ENCODE peak calls at places on chromosome 16, in five cellular contexts. One of them, this sample, is unnamed. For H3K4me1, the result is how much of the 10 kb centered on the place peaks cover.

GRCh38 chr16:88303890-88304819 is 78.6 kb upstream of the ZNF469 start:
- DNase-seq in heart right ventricle: no peak
- DNase-seq in kidney: peak
- DNase-seq in psoas muscle: peak
- DNase-seq in pancreas: no peak
- DNase-seq in this sample: no peak

GRCh38 chr16:73878616-73879015 is 418.0 kb upstream of the PSMD7 start:
- DNase-seq in pancreas: no peak
- DNase-seq in psoas muscle: no peak
- DNase-seq in kidney: no peak
- DNase-seq in heart right ventricle: no peak
- DNase-seq in this sample: no peak

GRCh38 chr16:28069921-28070794 is 6.6 kb upstream of the GSG1L start:
- DNase-seq in psoas muscle: no peak
- DNase-seq in kidney: no peak
- DNase-seq in heart right ventricle: no peak
- DNase-seq in pancreas: no peak
- DNase-seq in this sample: no peak

GRCh38 chr16:11001611-11002010 is 57.2 kb downstream of the CLEC16A start:
- DNase-seq in kidney: no peak
- DNase-seq in heart right ventricle: no peak
- DNase-seq in psoas muscle: no peak
- DNase-seq in pancreas: no peak
- DNase-seq in this sample: peak

GRCh38 chr16:7513429-7513828 is 180.8 kb downstream of the RBFOX1 start:
- DNase-seq in psoas muscle: no peak
- DNase-seq in heart right ventricle: no peak
- DNase-seq in pancreas: no peak
- DNase-seq in kidney: no peak
- DNase-seq in this sample: no peak

GRCh38 chr16:51651061-51651466 is 500.0 kb upstream of the SALL1 start:
- DNase-seq in kidney: no peak
- DNase-seq in psoas muscle: no peak
- DNase-seq in pancreas: no peak
- DNase-seq in heart right ventricle: no peak
- DNase-seq in this sample: no peak

GRCh38 chr16:88561485-88562369 is 8.5 kb upstream of the ZC3H18 start:
- DNase-seq in psoas muscle: peak
- DNase-seq in kidney: no peak
- DNase-seq in heart right ventricle: peak
- DNase-seq in pancreas: no peak
- DNase-seq in this sample: no peak

GRCh38 chr16:26688699-26689098 is 378.0 kb upstream of the C16orf82 start:
- DNase-seq in psoas muscle: no peak
- DNase-seq in heart right ventricle: no peak
- DNase-seq in pancreas: no peak
- DNase-seq in kidney: no peak
- DNase-seq in this sample: no peak

GRCh38 chr16:21653571-21653970 is 1.2 kb upstream of the IGSF6 start:
- DNase-seq in kidney: no peak
- DNase-seq in heart right ventricle: no peak
- DNase-seq in pancreas: peak
- DNase-seq in psoas muscle: no peak
- DNase-seq in this sample: no peak

GRCh38 chr16:30980959-30981358 is 4.0 kb upstream of the HSD3B7 start:
- DNase-seq in pancreas: no peak
- DNase-seq in heart right ventricle: no peak
- DNase-seq in kidney: no peak
- DNase-seq in psoas muscle: no peak
- DNase-seq in this sample: no peak

GRCh38 chr16:10256855-10257641 is 74.8 kb upstream of the GRIN2A start:
- DNase-seq in pancreas: peak
- DNase-seq in psoas muscle: peak
- DNase-seq in heart right ventricle: peak
- DNase-seq in kidney: no peak
- DNase-seq in this sample: peak

GRCh38 chr16:68400083-68400923 is 48.0 kb downstream of the SMPD3 start:
- DNase-seq in heart right ventricle: no peak
- DNase-seq in psoas muscle: no peak
- DNase-seq in pancreas: no peak
- DNase-seq in kidney: no peak
- DNase-seq in this sample: no peak

GRCh38 chr16:50442221-50442620 is 73.4 kb upstream of the BRD7 start:
- DNase-seq in psoas muscle: no peak
- DNase-seq in heart right ventricle: no peak
- DNase-seq in pancreas: no peak
- DNase-seq in kidney: no peak
- DNase-seq in this sample: no peak

GRCh38 chr16:86307518-86307903 is 202.8 kb upstream of the FOXF1 start:
- DNase-seq in psoas muscle: no peak
- DNase-seq in kidney: no peak
- DNase-seq in heart right ventricle: no peak
- DNase-seq in pancreas: no peak
- DNase-seq in this sample: no peak

GRCh38 chr16:86306046-86306644 is 204.2 kb upstream of the FOXF1 start:
- DNase-seq in pancreas: no peak
- DNase-seq in psoas muscle: no peak
- DNase-seq in heart right ventricle: no peak
- DNase-seq in kidney: no peak
- DNase-seq in this sample: no peak

GRCh38 chr16:86306811-86307517 is 203.4 kb upstream of the FOXF1 start:
- DNase-seq in heart right ventricle: no peak
- DNase-seq in kidney: no peak
- DNase-seq in pancreas: no peak
- DNase-seq in psoas muscle: no peak
- DNase-seq in this sample: no peak

GRCh38 chr16:86305440-86305839 is 204.9 kb upstream of the FOXF1 start:
- DNase-seq in heart right ventricle: no peak
- DNase-seq in kidney: no peak
- DNase-seq in psoas muscle: no peak
- DNase-seq in pancreas: no peak
- DNase-seq in this sample: no peak

DNA sequence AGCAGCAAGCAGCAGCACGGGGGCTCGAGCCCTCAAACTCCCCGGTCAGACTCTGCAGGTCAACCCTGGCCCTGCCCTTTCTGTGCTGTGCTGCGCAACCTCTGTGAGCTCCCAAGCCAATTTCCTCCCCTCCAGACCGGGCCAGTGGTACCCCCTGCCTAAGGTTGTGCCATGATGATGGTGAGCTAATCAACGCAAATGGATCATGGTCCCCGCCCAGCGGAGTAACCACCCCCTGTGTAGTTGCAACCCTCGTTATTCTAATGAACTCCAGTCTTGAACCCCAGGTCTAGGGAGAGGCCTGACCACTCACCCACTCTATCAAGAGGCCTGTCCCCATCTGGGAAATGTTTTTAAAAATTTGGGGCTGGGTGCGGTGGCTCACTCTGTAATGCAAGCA is 201.8 kb upstream of the FOXF1 start:
- DNase-seq in pancreas: no peak
- DNase-seq in heart right ventricle: no peak
- DNase-seq in kidney: no peak
- DNase-seq in psoas muscle: no peak
- DNase-seq in this sample: no peak
- H3K27ac ChIP-seq in pancreas: no peak
- H3K27ac ChIP-seq in heart right ventricle: no peak
- H3K27ac ChIP-seq in kidney: no peak
- H3K27ac ChIP-seq in psoas muscle: no peak
- H3K27ac ChIP-seq in this sample: no peak

DNA sequence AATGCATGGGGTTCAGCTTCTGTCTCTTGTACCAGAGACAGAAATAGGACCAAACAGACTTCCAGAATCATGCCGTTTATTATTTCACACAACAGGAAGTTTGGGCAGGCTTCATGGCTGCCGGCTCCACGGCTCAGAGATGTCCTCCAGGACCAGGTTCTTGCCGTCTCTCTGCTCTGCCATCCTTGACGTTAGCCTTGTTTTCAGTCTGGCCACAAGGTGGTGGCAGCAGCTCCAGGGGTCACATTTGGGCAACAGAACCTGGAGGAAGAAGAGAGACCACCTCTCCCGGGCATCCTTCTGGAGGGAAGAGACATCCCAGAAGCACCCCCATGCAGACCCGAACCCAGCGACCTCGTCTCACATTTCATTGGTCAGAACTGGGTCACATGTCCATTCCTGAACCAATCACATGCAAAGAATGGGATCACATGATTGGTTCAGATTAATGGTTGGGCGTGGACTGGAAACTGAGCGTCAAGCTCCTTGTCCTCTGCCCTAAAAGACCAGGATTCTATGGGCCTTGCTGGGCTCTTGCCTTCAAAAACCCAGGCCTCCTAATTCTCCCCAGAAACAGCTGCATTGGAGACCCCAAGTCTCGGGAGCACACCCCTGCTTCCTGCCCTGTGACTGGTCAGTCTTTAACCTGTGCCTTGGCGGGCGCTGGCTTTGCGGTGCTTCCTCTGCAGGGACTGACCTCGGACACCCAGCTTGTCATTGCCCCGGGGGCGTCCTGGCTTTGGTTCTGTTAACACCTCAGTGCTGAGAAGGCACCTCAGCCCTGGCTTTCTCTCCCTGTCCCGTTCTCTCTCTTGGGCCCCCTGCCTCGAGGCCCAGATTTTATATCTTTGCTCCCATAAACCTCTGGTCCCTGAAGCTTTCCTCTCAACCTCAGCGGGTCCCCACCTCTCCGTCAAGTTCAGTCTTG is 63.3 kb downstream of the IRF8 start:
- DNase-seq in pancreas: no peak
- DNase-seq in heart right ventricle: no peak
- DNase-seq in psoas muscle: no peak
- DNase-seq in kidney: no peak
- DNase-seq in this sample: no peak
- TF ChIP-seq CTCF in pancreas: no peak
- TF ChIP-seq CTCF in heart right ventricle: no peak
- TF ChIP-seq CTCF in psoas muscle: no peak
- TF ChIP-seq CTCF in kidney: no peak
- TF ChIP-seq CTCF in this sample: no peak

DNA sequence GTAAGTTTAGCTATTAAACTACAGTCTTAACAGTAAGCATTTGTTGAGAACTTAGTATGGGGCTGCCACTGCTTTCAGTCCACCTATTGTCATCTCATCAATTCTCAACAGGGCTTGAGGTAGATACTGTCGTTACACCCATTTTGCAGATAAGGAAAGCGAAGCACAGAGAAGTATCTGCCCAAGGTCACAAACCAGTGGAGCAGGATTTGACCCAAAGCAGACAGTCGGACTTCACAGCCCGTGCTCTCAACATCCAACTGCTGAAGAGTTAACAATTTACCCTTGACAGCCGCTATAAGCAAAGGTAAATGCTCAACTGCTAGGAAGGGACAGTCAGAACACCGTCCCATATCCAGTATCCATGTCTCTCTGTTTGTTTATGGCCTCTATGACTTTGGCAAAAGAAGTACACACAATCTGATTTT is 1.3 kb downstream of the SIAH1 start:
- DNase-seq in heart right ventricle: no peak
- DNase-seq in psoas muscle: no peak
- DNase-seq in kidney: no peak
- DNase-seq in pancreas: peak
- DNase-seq in this sample: no peak
- H3K4me1 ChIP-seq in heart right ventricle: half or more
- H3K4me1 ChIP-seq in psoas muscle: half or more
- H3K4me1 ChIP-seq in kidney: under half
- H3K4me1 ChIP-seq in pancreas: under half
- H3K4me1 ChIP-seq in this sample: under half

GRCh38 chr16:71540-72341 is 690 bp downstream of the RHBDF1 start:
- DNase-seq in pancreas: peak
- DNase-seq in kidney: peak
- DNase-seq in psoas muscle: peak
- DNase-seq in heart right ventricle: peak
- DNase-seq in this sample: peak
- H3K27ac ChIP-seq in pancreas: peak
- H3K27ac ChIP-seq in kidney: peak
- H3K27ac ChIP-seq in psoas muscle: peak
- H3K27ac ChIP-seq in heart right ventricle: peak
- H3K27ac ChIP-seq in this sample: peak

GRCh38 chr16:81929841-81930240 is 81.4 kb downstream of the SDR42E1 start:
- DNase-seq in kidney: no peak
- DNase-seq in psoas muscle: no peak
- DNase-seq in pancreas: no peak
- DNase-seq in heart right ventricle: no peak
- DNase-seq in this sample: no peak
- TF ChIP-seq CTCF in kidney: no peak
- TF ChIP-seq CTCF in psoas muscle: no peak
- TF ChIP-seq CTCF in pancreas: no peak
- TF ChIP-seq CTCF in heart right ventricle: no peak
- TF ChIP-seq CTCF in this sample: no peak

DNA sequence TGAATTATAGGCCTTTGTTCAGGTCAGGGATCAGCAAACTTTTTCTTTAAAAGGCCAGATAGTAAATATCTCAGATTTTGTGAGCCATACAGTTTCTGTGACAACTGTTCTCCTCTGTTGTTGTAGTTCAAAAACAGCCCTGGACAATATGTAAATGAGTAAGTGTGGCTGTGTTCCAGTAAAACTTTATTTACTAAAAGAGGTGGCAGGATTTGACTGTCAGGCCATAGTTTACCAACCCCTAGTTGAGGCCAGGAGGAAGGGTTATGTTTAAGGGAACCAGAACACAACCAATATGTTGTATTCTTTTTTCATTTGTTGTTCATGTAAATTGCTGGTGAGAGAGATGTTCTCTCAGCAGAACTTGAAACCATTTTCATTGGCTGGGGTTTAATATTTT is 260.2 kb downstream of the FTO start:
- DNase-seq in psoas muscle: no peak
- DNase-seq in kidney: no peak
- DNase-seq in pancreas: no peak
- DNase-seq in heart right ventricle: no peak
- DNase-seq in this sample: no peak
- H3K4me1 ChIP-seq in psoas muscle: under half
- H3K4me1 ChIP-seq in kidney: under half
- H3K4me1 ChIP-seq in pancreas: under half
- H3K4me1 ChIP-seq in heart right ventricle: under half
- H3K4me1 ChIP-seq in this sample: under half

This sample was measured in Peyer's patch.